ENCODE peak calls at places on chromosomes 4 and X, in six cellular contexts. J is GM12865, T is fibroblast of pulmonary artery, G is upper lobe of right lung, F is epithelial cell of esophagus, E is brain microvascular endothelial cell. K is an unnamed sample.

GRCh38 chrX:66498672-66499296 is 140.1 kb downstream of the EDA2R start:
- DNase-seq in G (no peak), F (no peak), E (no peak), J (no peak), T (no peak), K (no peak)

GRCh38 chr4:67437974-67438713 is 107.2 kb downstream of the CENPC start:
- DNase-seq in T (peak; percentile 92), J (no peak), F (peak; percentile 75), E (peak; percentile 54), G (no peak), K (peak; percentile 38)

GRCh38 chrX:46601283-46601682 is 27.7 kb downstream of the CHST7 start:
- DNase-seq in T (peak; percentile 87), F (no peak), J (no peak), G (no peak), E (peak; percentile 23), K (no peak)

GRCh38 chr4:29972121-29972520 is 748.0 kb upstream of the PCDH7 start:
- DNase-seq in E (no peak), J (no peak), F (peak; percentile 15), T (no peak), G (no peak), K (no peak)

GRCh38 chr4:104465201-104465600 is 29.5 kb downstream of the CXXC4 start:
- DNase-seq in J (no peak), T (peak; percentile 67), F (no peak), G (no peak), E (no peak), K (no peak)

GRCh38 chr4:15436515-15436914 is 8.7 kb downstream of the C1QTNF7 start:
- DNase-seq in G (no peak), J (no peak), T (peak; percentile 58), F (no peak), E (peak; percentile 33), K (no peak)

GRCh38 chr4:70442474-70442873 is 29.5 kb upstream of the MUC7 start:
- DNase-seq in J (no peak), E (no peak), T (no peak), F (no peak), G (no peak), K (no peak)

GRCh38 chr4:102901804-102902203 is 33.0 kb downstream of the CISD2 start:
- DNase-seq in G (no peak), F (no peak), T (no peak), J (no peak), E (no peak), K (no peak)

GRCh38 chr4:8186883-8187282 is 12.2 kb upstream of the SH3TC1 start:
- DNase-seq in E (no peak), J (no peak), F (no peak), T (no peak), G (no peak), K (no peak)

GRCh38 chr4:178293601-178294000 is 851.4 kb upstream of the AGA start:
- DNase-seq in E (no peak), F (no peak), J (no peak), G (no peak), T (no peak), K (no peak)

GRCh38 chr4:147842573-147842972 is 110.7 kb downstream of the ARHGAP10 start:
- DNase-seq in G (no peak), T (peak; percentile 96), J (no peak), F (peak; percentile 43), E (peak; percentile 70), K (no peak)

GRCh38 chr4:83125738-83126141 is 11.2 kb upstream of the PLAC8 start:
- DNase-seq in G (no peak), T (no peak), E (no peak), F (no peak), J (no peak), K (no peak)

GRCh38 chrX:152635941-152636340 is 1.8 kb upstream of the GABRQ start:
- DNase-seq in F (peak; percentile 55), J (peak; percentile 17), E (peak; percentile 49), G (no peak), T (peak; percentile 75), K (peak; percentile 1)

GRCh38 chr4:37977471-37978452 is 17.6 kb downstream of the PTTG2 start:
- DNase-seq in J (peak; percentile 85), T (peak; percentile 77), E (peak; percentile 42), G (peak; percentile 91), F (peak; percentile 36), K (no peak)

GRCh38 chr4:70564033-70564432 is 28.0 kb upstream of the AMBN start:
- DNase-seq in T (no peak), F (no peak), E (no peak), G (no peak), J (no peak), K (no peak)

GRCh38 chr4:156598138-156598681 is 373.4 kb downstream of the PDGFC start:
- DNase-seq in G (no peak), J (no peak), E (peak; percentile 95), F (no peak), T (peak; percentile 66), K (no peak)

GRCh38 chr4:39823193-39823592 is 125.3 kb downstream of the UBE2K start:
- DNase-seq in E (no peak), T (peak; percentile 61), F (no peak), J (no peak), G (no peak), K (no peak)

GRCh38 chrX:134803060-134803459 is 144.8 kb upstream of the PLAC1 start:
- DNase-seq in J (no peak), E (no peak), F (no peak), T (no peak), G (no peak), K (no peak)

GRCh38 chr4:18106620-18107019 is 85.1 kb upstream of the LCORL start:
- DNase-seq in F (peak; percentile 20), J (no peak), T (no peak), E (no peak), G (no peak), K (no peak)

GRCh38 chr4:17494258-17494657 is 17.6 kb downstream of the QDPR start:
- DNase-seq in F (peak; percentile 71), J (no peak), T (peak; percentile 64), E (peak; percentile 87), G (no peak), K (peak; percentile 23)

GRCh38 chr4:55184600-55185523 is 59.5 kb upstream of the KDR start:
- DNase-seq in E (peak; percentile 50), T (peak; percentile 72), F (peak; percentile 82), J (peak; percentile 61), G (no peak), K (peak; percentile 16)

GRCh38 chrX:139204903-139205667 is 325.5 kb upstream of the F9 start:
- DNase-seq in J (peak; percentile 11), E (no peak), T (no peak), F (peak; percentile 34), G (peak; percentile 45), K (no peak)

DNA sequence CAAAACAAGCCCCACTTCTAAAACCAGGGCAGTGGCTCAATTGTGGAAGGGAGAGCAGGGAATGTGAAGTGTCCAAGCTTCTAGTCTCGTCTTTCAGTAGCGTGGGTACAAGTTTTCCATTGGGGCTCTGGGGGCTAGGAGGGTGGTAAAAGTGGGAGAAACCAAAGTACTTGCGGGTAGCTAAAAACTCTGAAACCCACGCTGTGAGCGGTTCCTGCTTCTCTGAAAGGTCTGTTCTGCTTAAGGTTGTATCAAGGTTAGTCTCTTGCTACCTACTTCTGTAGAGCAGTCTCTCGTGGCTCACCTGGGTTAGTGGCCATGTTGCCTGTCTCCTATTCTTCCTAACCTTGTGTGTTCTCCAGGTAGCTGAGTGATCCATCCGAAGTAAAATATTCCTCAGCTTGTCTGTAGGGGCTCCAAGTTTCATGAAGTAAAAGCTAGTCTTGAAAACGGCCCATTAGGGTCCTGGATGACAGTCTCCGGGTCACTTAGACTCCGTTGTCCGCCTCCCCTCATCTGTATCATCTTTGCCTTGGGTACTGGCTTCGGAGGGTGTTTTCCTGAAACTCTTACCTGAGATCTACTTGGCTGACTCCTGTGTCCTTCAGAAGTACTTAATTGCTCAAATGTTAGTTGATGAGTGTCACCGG is 1.9 kb upstream of the WDR1 start:
- DNase-seq in F (no peak), J (no peak), G (no peak), T (no peak), E (no peak), K (no peak)
- H3K4me3 ChIP-seq in F (no peak overlapping the region), J (no peak overlapping the region), G (no peak overlapping the region), T (no peak overlapping the region), E (no peak overlapping the region), K (no peak overlapping the region)

DNA sequence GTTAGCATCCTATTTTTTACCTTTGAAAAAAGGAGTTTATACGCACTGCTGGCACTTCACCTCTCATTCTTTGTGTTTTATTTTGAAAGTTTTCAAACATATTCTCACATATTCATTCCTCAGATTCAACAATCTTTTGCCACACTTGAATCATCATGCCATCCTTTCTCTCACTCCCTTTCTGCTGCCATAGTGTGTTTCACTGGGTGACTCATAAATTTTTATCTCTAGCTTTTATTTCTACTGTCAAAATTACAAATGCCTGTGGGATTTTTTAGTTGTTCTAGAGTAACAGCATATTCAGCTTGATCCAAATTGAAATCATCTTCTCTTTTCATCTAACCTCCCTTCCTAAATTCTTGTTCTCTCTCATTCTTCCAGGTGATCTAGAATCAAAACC is 28.0 kb downstream of the MFSD8 start:
- DNase-seq in E (peak; percentile 4), G (no peak), T (peak; percentile 48), J (no peak), F (peak; percentile 34), K (no peak)
- TF ChIP-seq CTCF in E (no peak), G (no peak), T (no peak), J (no peak), F (no peak), K (no peak)

GRCh38 chr4:165332502-165332901 is 5.0 kb downstream of the MSMO1 start:
- DNase-seq in E (no peak), G (no peak), T (no peak), J (no peak), F (no peak), K (no peak)

GRCh38 chr4:165331823-165332222 is 4.4 kb downstream of the MSMO1 start:
- DNase-seq in E (no peak), T (no peak), F (no peak), G (no peak), J (no peak), K (no peak)

GRCh38 chr4:165330071-165330470 is 2.6 kb downstream of the MSMO1 start:
- DNase-seq in F (no peak), E (no peak), J (no peak), G (no peak), T (no peak), K (no peak)

GRCh38 chr4:165331316-165331715 is 3.8 kb downstream of the MSMO1 start:
- DNase-seq in G (no peak), T (no peak), J (peak; percentile 22), F (no peak), E (no peak), K (no peak)

GRCh38 chr4:165330666-165331065 is 3.2 kb downstream of the MSMO1 start:
- DNase-seq in T (no peak), G (no peak), F (no peak), J (no peak), E (no peak), K (no peak)
- H3K4me3 ChIP-seq in T (peak overlapping the region; percentile 85), G (peak overlapping the region; percentile 92), F (peak overlapping the region; percentile 95), J (peak overlapping the region; percentile 91), E (peak overlapping the region; percentile 97), K (no peak overlapping the region)

DNA sequence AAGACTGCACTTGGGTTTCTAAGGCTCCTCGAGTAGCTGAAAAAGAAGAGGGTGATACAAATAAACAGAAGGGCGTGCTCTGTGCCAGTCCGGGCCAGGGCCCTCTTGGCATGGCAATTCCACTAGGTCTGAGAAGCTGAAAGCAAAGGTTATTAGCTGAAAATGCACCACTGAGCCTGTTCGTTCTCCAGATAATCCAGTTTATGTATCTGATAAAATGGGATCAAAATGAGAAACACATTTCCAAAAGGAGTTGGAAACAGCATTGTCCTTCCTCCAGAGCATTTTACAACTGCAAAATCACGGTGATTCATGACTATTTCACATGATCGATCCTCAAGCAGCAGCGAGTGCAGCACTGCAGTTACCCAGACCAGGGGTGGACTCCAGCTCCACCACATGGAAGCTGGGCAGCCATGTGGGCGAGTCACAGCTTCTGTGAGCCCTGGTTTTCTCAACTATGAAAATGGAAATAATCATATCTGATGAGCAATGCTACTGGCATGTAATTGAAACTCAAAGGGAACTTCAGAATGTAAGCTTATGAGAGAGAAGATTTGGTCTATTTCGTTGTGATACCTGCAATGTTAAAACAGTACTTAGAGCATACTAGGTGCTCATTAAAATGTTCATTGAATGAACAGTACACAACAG is 78.7 kb upstream of the MSX1 start:
- DNase-seq in G (no peak), J (no peak), T (peak; percentile 48), F (peak; percentile 17), E (peak; percentile 63), K (peak; percentile 44)
- TF ChIP-seq CTCF in G (no peak), J (no peak), T (no peak), F (no peak), E (peak; percentile 30), K (peak; percentile 13)

K was measured in AG04449.